ENCODE peak calls at places on chromosomes 11 and 22, in ten cellular contexts. One of them, this sample, is unnamed.

GRCh38 chr11:57303280-57303989 is 21.3 kb downstream of the TNKS1BP1 start:
- DNase-seq in activated naive CD4-positive, alpha-beta T cell: no peak
- DNase-seq in T-helper 1 cell: no peak
- DNase-seq in activated T-cell treated with anti-CD3 and anti-CD28 coated beads, Interleukin-2, amount 50 U/mL, for 48 hours: no peak
- DNase-seq in stomach: peak
- DNase-seq in COR-L47: no peak
- DNase-seq in activated CD8-positive, alpha-beta memory T cell treated with anti-CD3 and anti-CD28 coated beads for 24 hours: no peak
- DNase-seq in HTR-8/SVneo: no peak
- DNase-seq in NCI-H226: no peak
- DNase-seq in right lobe of liver: no peak
- DNase-seq in this sample: peak

GRCh38 chr11:6321961-6322362 is 1.7 kb upstream of the CAVIN3 start:
- DNase-seq in activated naive CD4-positive, alpha-beta T cell: no peak
- DNase-seq in T-helper 1 cell: no peak
- DNase-seq in activated T-cell treated with anti-CD3 and anti-CD28 coated beads, Interleukin-2, amount 50 U/mL, for 48 hours: peak
- DNase-seq in stomach: no peak
- DNase-seq in COR-L47: peak
- DNase-seq in activated CD8-positive, alpha-beta memory T cell treated with anti-CD3 and anti-CD28 coated beads for 24 hours: no peak
- DNase-seq in HTR-8/SVneo: peak
- DNase-seq in NCI-H226: peak
- DNase-seq in right lobe of liver: no peak
- DNase-seq in this sample: no peak

GRCh38 chr11:128437137-128437536 is 150.2 kb downstream of the ETS1 start:
- DNase-seq in activated naive CD4-positive, alpha-beta T cell: no peak
- DNase-seq in T-helper 1 cell: no peak
- DNase-seq in activated T-cell treated with anti-CD3 and anti-CD28 coated beads, Interleukin-2, amount 50 U/mL, for 48 hours: no peak
- DNase-seq in stomach: no peak
- DNase-seq in COR-L47: no peak
- DNase-seq in activated CD8-positive, alpha-beta memory T cell treated with anti-CD3 and anti-CD28 coated beads for 24 hours: no peak
- DNase-seq in HTR-8/SVneo: no peak
- DNase-seq in NCI-H226: peak
- DNase-seq in right lobe of liver: no peak
- DNase-seq in this sample: no peak

GRCh38 chr22:27097933-27098332 is 440.5 kb downstream of the MIAT start:
- DNase-seq in activated naive CD4-positive, alpha-beta T cell: no peak
- DNase-seq in T-helper 1 cell: no peak
- DNase-seq in activated T-cell treated with anti-CD3 and anti-CD28 coated beads, Interleukin-2, amount 50 U/mL, for 48 hours: no peak
- DNase-seq in stomach: no peak
- DNase-seq in COR-L47: no peak
- DNase-seq in activated CD8-positive, alpha-beta memory T cell treated with anti-CD3 and anti-CD28 coated beads for 24 hours: no peak
- DNase-seq in HTR-8/SVneo: no peak
- DNase-seq in NCI-H226: no peak
- DNase-seq in right lobe of liver: no peak
- DNase-seq in this sample: no peak

GRCh38 chr11:9001736-9002135 is 2.1 kb downstream of the NRIP3 start:
- DNase-seq in activated naive CD4-positive, alpha-beta T cell: peak
- DNase-seq in T-helper 1 cell: no peak
- DNase-seq in activated T-cell treated with anti-CD3 and anti-CD28 coated beads, Interleukin-2, amount 50 U/mL, for 48 hours: peak
- DNase-seq in stomach: no peak
- DNase-seq in COR-L47: no peak
- DNase-seq in activated CD8-positive, alpha-beta memory T cell treated with anti-CD3 and anti-CD28 coated beads for 24 hours: no peak
- DNase-seq in HTR-8/SVneo: peak
- DNase-seq in NCI-H226: peak
- DNase-seq in right lobe of liver: no peak
- DNase-seq in this sample: no peak

GRCh38 chr22:22060200-22061084 is 77.9 kb upstream of the TOP3B start:
- DNase-seq in activated naive CD4-positive, alpha-beta T cell: peak
- DNase-seq in T-helper 1 cell: no peak
- DNase-seq in activated T-cell treated with anti-CD3 and anti-CD28 coated beads, Interleukin-2, amount 50 U/mL, for 48 hours: peak
- DNase-seq in stomach: no peak
- DNase-seq in COR-L47: peak
- DNase-seq in activated CD8-positive, alpha-beta memory T cell treated with anti-CD3 and anti-CD28 coated beads for 24 hours: peak
- DNase-seq in HTR-8/SVneo: peak
- DNase-seq in NCI-H226: peak
- DNase-seq in right lobe of liver: peak
- DNase-seq in this sample: peak

GRCh38 chr22:45565973-45566372 is 63.3 kb downstream of the FBLN1 start:
- DNase-seq in activated naive CD4-positive, alpha-beta T cell: no peak
- DNase-seq in T-helper 1 cell: no peak
- DNase-seq in activated T-cell treated with anti-CD3 and anti-CD28 coated beads, Interleukin-2, amount 50 U/mL, for 48 hours: no peak
- DNase-seq in stomach: no peak
- DNase-seq in COR-L47: no peak
- DNase-seq in activated CD8-positive, alpha-beta memory T cell treated with anti-CD3 and anti-CD28 coated beads for 24 hours: no peak
- DNase-seq in HTR-8/SVneo: no peak
- DNase-seq in NCI-H226: no peak
- DNase-seq in right lobe of liver: no peak
- DNase-seq in this sample: no peak

GRCh38 chr22:37401401-37401859 is 25.8 kb downstream of the ELFN2 start:
- DNase-seq in activated naive CD4-positive, alpha-beta T cell: no peak
- DNase-seq in T-helper 1 cell: no peak
- DNase-seq in activated T-cell treated with anti-CD3 and anti-CD28 coated beads, Interleukin-2, amount 50 U/mL, for 48 hours: no peak
- DNase-seq in stomach: no peak
- DNase-seq in COR-L47: no peak
- DNase-seq in activated CD8-positive, alpha-beta memory T cell treated with anti-CD3 and anti-CD28 coated beads for 24 hours: no peak
- DNase-seq in HTR-8/SVneo: no peak
- DNase-seq in NCI-H226: no peak
- DNase-seq in right lobe of liver: no peak
- DNase-seq in this sample: no peak

GRCh38 chr11:121645596-121645995 is 192.8 kb upstream of the SORL1-AS1 start:
- DNase-seq in activated naive CD4-positive, alpha-beta T cell: no peak
- DNase-seq in T-helper 1 cell: no peak
- DNase-seq in activated T-cell treated with anti-CD3 and anti-CD28 coated beads, Interleukin-2, amount 50 U/mL, for 48 hours: no peak
- DNase-seq in stomach: no peak
- DNase-seq in COR-L47: no peak
- DNase-seq in activated CD8-positive, alpha-beta memory T cell treated with anti-CD3 and anti-CD28 coated beads for 24 hours: no peak
- DNase-seq in HTR-8/SVneo: no peak
- DNase-seq in NCI-H226: peak
- DNase-seq in right lobe of liver: no peak
- DNase-seq in this sample: no peak

GRCh38 chr22:27780161-27780575 is 21.4 kb downstream of the MN1 start:
- DNase-seq in activated naive CD4-positive, alpha-beta T cell: no peak
- DNase-seq in T-helper 1 cell: no peak
- DNase-seq in activated T-cell treated with anti-CD3 and anti-CD28 coated beads, Interleukin-2, amount 50 U/mL, for 48 hours: no peak
- DNase-seq in stomach: no peak
- DNase-seq in COR-L47: no peak
- DNase-seq in activated CD8-positive, alpha-beta memory T cell treated with anti-CD3 and anti-CD28 coated beads for 24 hours: no peak
- DNase-seq in HTR-8/SVneo: no peak
- DNase-seq in NCI-H226: no peak
- DNase-seq in right lobe of liver: no peak
- DNase-seq in this sample: no peak

GRCh38 chr11:133342453-133342852 is 189.8 kb downstream of the OPCML start:
- DNase-seq in activated naive CD4-positive, alpha-beta T cell: no peak
- DNase-seq in T-helper 1 cell: no peak
- DNase-seq in activated T-cell treated with anti-CD3 and anti-CD28 coated beads, Interleukin-2, amount 50 U/mL, for 48 hours: no peak
- DNase-seq in stomach: no peak
- DNase-seq in COR-L47: no peak
- DNase-seq in activated CD8-positive, alpha-beta memory T cell treated with anti-CD3 and anti-CD28 coated beads for 24 hours: no peak
- DNase-seq in HTR-8/SVneo: no peak
- DNase-seq in NCI-H226: no peak
- DNase-seq in right lobe of liver: no peak
- DNase-seq in this sample: no peak

GRCh38 chr11:20464566-20464965 is 77.0 kb downstream of the PRMT3 start:
- DNase-seq in activated naive CD4-positive, alpha-beta T cell: no peak
- DNase-seq in T-helper 1 cell: no peak
- DNase-seq in activated T-cell treated with anti-CD3 and anti-CD28 coated beads, Interleukin-2, amount 50 U/mL, for 48 hours: no peak
- DNase-seq in stomach: no peak
- DNase-seq in COR-L47: no peak
- DNase-seq in activated CD8-positive, alpha-beta memory T cell treated with anti-CD3 and anti-CD28 coated beads for 24 hours: no peak
- DNase-seq in HTR-8/SVneo: no peak
- DNase-seq in NCI-H226: no peak
- DNase-seq in right lobe of liver: no peak
- DNase-seq in this sample: no peak

GRCh38 chr11:95680169-95680929 is 109.2 kb downstream of the FAM76B start:
- DNase-seq in activated naive CD4-positive, alpha-beta T cell: no peak
- DNase-seq in T-helper 1 cell: no peak
- DNase-seq in activated T-cell treated with anti-CD3 and anti-CD28 coated beads, Interleukin-2, amount 50 U/mL, for 48 hours: no peak
- DNase-seq in stomach: no peak
- DNase-seq in COR-L47: no peak
- DNase-seq in activated CD8-positive, alpha-beta memory T cell treated with anti-CD3 and anti-CD28 coated beads for 24 hours: no peak
- DNase-seq in HTR-8/SVneo: no peak
- DNase-seq in NCI-H226: peak
- DNase-seq in right lobe of liver: no peak
- DNase-seq in this sample: no peak

GRCh38 chr11:67270256-67271211 is 4.3 kb downstream of the GRK2 start:
- DNase-seq in activated naive CD4-positive, alpha-beta T cell: no peak
- DNase-seq in T-helper 1 cell: no peak
- DNase-seq in activated T-cell treated with anti-CD3 and anti-CD28 coated beads, Interleukin-2, amount 50 U/mL, for 48 hours: peak
- DNase-seq in stomach: no peak
- DNase-seq in COR-L47: no peak
- DNase-seq in activated CD8-positive, alpha-beta memory T cell treated with anti-CD3 and anti-CD28 coated beads for 24 hours: no peak
- DNase-seq in HTR-8/SVneo: no peak
- DNase-seq in NCI-H226: no peak
- DNase-seq in right lobe of liver: peak
- DNase-seq in this sample: no peak

GRCh38 chr11:106461839-106462545 is 384.5 kb downstream of the AASDHPPT start:
- DNase-seq in activated naive CD4-positive, alpha-beta T cell: no peak
- DNase-seq in T-helper 1 cell: no peak
- DNase-seq in activated T-cell treated with anti-CD3 and anti-CD28 coated beads, Interleukin-2, amount 50 U/mL, for 48 hours: no peak
- DNase-seq in stomach: no peak
- DNase-seq in COR-L47: no peak
- DNase-seq in activated CD8-positive, alpha-beta memory T cell treated with anti-CD3 and anti-CD28 coated beads for 24 hours: no peak
- DNase-seq in HTR-8/SVneo: no peak
- DNase-seq in NCI-H226: peak
- DNase-seq in right lobe of liver: no peak
- DNase-seq in this sample: no peak

GRCh38 chr11:17286332-17286731 is 9.8 kb downstream of the NUCB2 start:
- DNase-seq in activated naive CD4-positive, alpha-beta T cell: no peak
- DNase-seq in T-helper 1 cell: no peak
- DNase-seq in activated T-cell treated with anti-CD3 and anti-CD28 coated beads, Interleukin-2, amount 50 U/mL, for 48 hours: no peak
- DNase-seq in stomach: no peak
- DNase-seq in COR-L47: no peak
- DNase-seq in activated CD8-positive, alpha-beta memory T cell treated with anti-CD3 and anti-CD28 coated beads for 24 hours: no peak
- DNase-seq in HTR-8/SVneo: no peak
- DNase-seq in NCI-H226: no peak
- DNase-seq in right lobe of liver: no peak
- DNase-seq in this sample: no peak

GRCh38 chr22:29821790-29822130 is 16.3 kb downstream of the ASCC2 start:
- DNase-seq in activated naive CD4-positive, alpha-beta T cell: no peak
- DNase-seq in T-helper 1 cell: no peak
- DNase-seq in activated T-cell treated with anti-CD3 and anti-CD28 coated beads, Interleukin-2, amount 50 U/mL, for 48 hours: no peak
- DNase-seq in stomach: no peak
- DNase-seq in COR-L47: no peak
- DNase-seq in activated CD8-positive, alpha-beta memory T cell treated with anti-CD3 and anti-CD28 coated beads for 24 hours: no peak
- DNase-seq in HTR-8/SVneo: no peak
- DNase-seq in NCI-H226: no peak
- DNase-seq in right lobe of liver: no peak
- DNase-seq in this sample: no peak

GRCh38 chr11:74014880-74015279 is 6.0 kb upstream of the UCP3 start:
- DNase-seq in activated naive CD4-positive, alpha-beta T cell: no peak
- DNase-seq in T-helper 1 cell: no peak
- DNase-seq in activated T-cell treated with anti-CD3 and anti-CD28 coated beads, Interleukin-2, amount 50 U/mL, for 48 hours: no peak
- DNase-seq in stomach: no peak
- DNase-seq in COR-L47: no peak
- DNase-seq in activated CD8-positive, alpha-beta memory T cell treated with anti-CD3 and anti-CD28 coated beads for 24 hours: no peak
- DNase-seq in HTR-8/SVneo: no peak
- DNase-seq in NCI-H226: no peak
- DNase-seq in right lobe of liver: no peak
- DNase-seq in this sample: no peak

GRCh38 chr22:39871008-39871798 is 22.4 kb downstream of the ENTHD1 start:
- DNase-seq in activated naive CD4-positive, alpha-beta T cell: no peak
- DNase-seq in T-helper 1 cell: no peak
- DNase-seq in activated T-cell treated with anti-CD3 and anti-CD28 coated beads, Interleukin-2, amount 50 U/mL, for 48 hours: no peak
- DNase-seq in stomach: no peak
- DNase-seq in COR-L47: no peak
- DNase-seq in activated CD8-positive, alpha-beta memory T cell treated with anti-CD3 and anti-CD28 coated beads for 24 hours: no peak
- DNase-seq in HTR-8/SVneo: no peak
- DNase-seq in NCI-H226: no peak
- DNase-seq in right lobe of liver: no peak
- DNase-seq in this sample: no peak

GRCh38 chr22:25070870-25071465 is 118.5 kb downstream of the KIAA1671 start:
- DNase-seq in activated naive CD4-positive, alpha-beta T cell: no peak
- DNase-seq in T-helper 1 cell: no peak
- DNase-seq in activated T-cell treated with anti-CD3 and anti-CD28 coated beads, Interleukin-2, amount 50 U/mL, for 48 hours: no peak
- DNase-seq in stomach: no peak
- DNase-seq in COR-L47: no peak
- DNase-seq in activated CD8-positive, alpha-beta memory T cell treated with anti-CD3 and anti-CD28 coated beads for 24 hours: no peak
- DNase-seq in HTR-8/SVneo: no peak
- DNase-seq in NCI-H226: no peak
- DNase-seq in right lobe of liver: no peak
- DNase-seq in this sample: no peak

GRCh38 chr11:11798586-11799438 is 43.0 kb upstream of the USP47 start:
- DNase-seq in activated naive CD4-positive, alpha-beta T cell: peak
- DNase-seq in T-helper 1 cell: peak
- DNase-seq in activated T-cell treated with anti-CD3 and anti-CD28 coated beads, Interleukin-2, amount 50 U/mL, for 48 hours: peak
- DNase-seq in stomach: peak
- DNase-seq in COR-L47: peak
- DNase-seq in activated CD8-positive, alpha-beta memory T cell treated with anti-CD3 and anti-CD28 coated beads for 24 hours: peak
- DNase-seq in HTR-8/SVneo: peak
- DNase-seq in NCI-H226: no peak
- DNase-seq in right lobe of liver: peak
- DNase-seq in this sample: peak

GRCh38 chr11:124608146-124608545 is 3.1 kb upstream of the PANX3 start:
- DNase-seq in activated naive CD4-positive, alpha-beta T cell: no peak
- DNase-seq in T-helper 1 cell: no peak
- DNase-seq in activated T-cell treated with anti-CD3 and anti-CD28 coated beads, Interleukin-2, amount 50 U/mL, for 48 hours: no peak
- DNase-seq in stomach: no peak
- DNase-seq in COR-L47: no peak
- DNase-seq in activated CD8-positive, alpha-beta memory T cell treated with anti-CD3 and anti-CD28 coated beads for 24 hours: no peak
- DNase-seq in HTR-8/SVneo: no peak
- DNase-seq in NCI-H226: no peak
- DNase-seq in right lobe of liver: no peak
- DNase-seq in this sample: no peak

GRCh38 chr11:10490032-10490397 is 35.0 kb downstream of the AMPD3 start:
- DNase-seq in activated naive CD4-positive, alpha-beta T cell: no peak
- DNase-seq in T-helper 1 cell: no peak
- DNase-seq in activated T-cell treated with anti-CD3 and anti-CD28 coated beads, Interleukin-2, amount 50 U/mL, for 48 hours: peak
- DNase-seq in stomach: no peak
- DNase-seq in COR-L47: no peak
- DNase-seq in activated CD8-positive, alpha-beta memory T cell treated with anti-CD3 and anti-CD28 coated beads for 24 hours: peak
- DNase-seq in HTR-8/SVneo: no peak
- DNase-seq in NCI-H226: no peak
- DNase-seq in right lobe of liver: no peak
- DNase-seq in this sample: no peak